ENCODE peak calls at places on chromosomes 11 and 22, in nine cellular contexts. K is HepG2, C is astrocyte, U is cardiac muscle cell, J is brain microvascular endothelial cell, B is heart right ventricle, N is left lung, P is hepatocyte, O is fibroblast of lung. Z is an unnamed sample.

GRCh38 chr11:18703001-18703763 is 4.6 kb downstream of the TMEM86A start:
- DNase-seq in B (no peak), U (no peak), J (no peak), O (no peak), K (no peak), N (no peak), C (no peak), P (no peak), Z (peak)

GRCh38 chr11:19498986-19499669 is 213.5 kb upstream of the NAV2 start:
- DNase-seq in O (peak), J (peak), U (no peak), K (no peak), P (peak), N (no peak), B (no peak), C (peak), Z (no peak)

GRCh38 chr11:121800704-121801516 is 315.1 kb downstream of the BLID start:
- DNase-seq in U (peak), C (peak), O (peak), N (no peak), J (no peak), B (no peak), K (no peak), P (peak), Z (no peak)

GRCh38 chr11:111166655-111167054 is 78.9 kb upstream of the POU2AF2 start:
- DNase-seq in B (no peak), K (no peak), U (no peak), J (no peak), C (peak), O (no peak), N (no peak), P (no peak), Z (no peak)

GRCh38 chr11:2217211-2218081 is 45.8 kb upstream of the TH start:
- DNase-seq in C (no peak), N (no peak), O (no peak), J (no peak), B (no peak), K (no peak), P (no peak), U (no peak), Z (no peak)

GRCh38 chr11:1198766-1199688 is 23.8 kb upstream of the MUC5B start:
- DNase-seq in O (no peak), U (no peak), P (no peak), B (no peak), C (no peak), J (no peak), K (no peak), N (peak), Z (peak)

GRCh38 chr22:32348031-32348611 is 9.5 kb upstream of the RFPL3 start:
- DNase-seq in J (no peak), O (no peak), K (no peak), U (no peak), C (no peak), B (no peak), N (no peak), P (no peak), Z (no peak)

GRCh38 chr11:61814242-61814957 is 2.4 kb downstream of the FADS1 start:
- DNase-seq in K (peak), N (peak), P (peak), O (peak), B (peak), C (peak), J (peak), U (no peak), Z (peak)

GRCh38 chr11:30585067-30585891 is 874 bp downstream of the MPPED2 start:
- DNase-seq in B (peak), P (peak), C (no peak), O (no peak), U (peak), N (no peak), K (no peak), J (no peak), Z (peak)

GRCh38 chr11:78083036-78083435 is 3.4 kb upstream of the NDUFC2 start:
- DNase-seq in C (peak), U (no peak), K (no peak), B (no peak), O (peak), N (no peak), P (no peak), J (no peak), Z (no peak)

GRCh38 chr11:6992026-6992425 is 28.1 kb downstream of the ZNF214 start:
- DNase-seq in U (no peak), J (no peak), K (no peak), O (peak), N (no peak), B (no peak), C (peak), P (peak), Z (no peak)

GRCh38 chr22:43208703-43209522 is 22.0 kb upstream of the TTLL12 start:
- DNase-seq in B (no peak), K (no peak), J (no peak), O (no peak), C (no peak), N (no peak), U (no peak), P (no peak), Z (peak)

GRCh38 chr11:30017467-30017895 is 651 bp upstream of the KCNA4 start:
- DNase-seq in K (no peak), O (no peak), P (peak), N (no peak), C (no peak), B (no peak), U (no peak), J (no peak), Z (no peak)

GRCh38 chr22:39528681-39529486 is 3.7 kb downstream of the RPS19BP1 start:
- DNase-seq in N (peak), K (peak), U (peak), O (peak), J (peak), B (peak), P (peak), C (peak), Z (peak)

GRCh38 chr22:35746248-35746647 is 28.6 kb downstream of the APOL5 start:
- DNase-seq in C (no peak), O (no peak), J (no peak), K (no peak), U (no peak), N (no peak), P (no peak), B (no peak), Z (no peak)

GRCh38 chr11:130243816-130244215 is 70.9 kb downstream of the ZBTB44 start:
- DNase-seq in B (no peak), C (no peak), O (no peak), J (no peak), P (no peak), U (no peak), N (no peak), K (no peak), Z (no peak)

GRCh38 chr22:37496651-37497599 is 10.7 kb upstream of the MFNG start:
- DNase-seq in C (peak), O (peak), J (peak), P (no peak), B (no peak), U (no peak), N (no peak), K (no peak), Z (no peak)

GRCh38 chr11:111944651-111945051 is 7.5 kb downstream of the DIXDC1 start:
- DNase-seq in N (no peak), J (peak), B (no peak), O (peak), C (peak), U (no peak), P (no peak), K (no peak), Z (no peak)

GRCh38 chr22:39839917-39840510 is 53.5 kb downstream of the ENTHD1 start:
- DNase-seq in P (no peak), O (no peak), C (no peak), B (no peak), J (no peak), U (no peak), K (no peak), N (no peak), Z (no peak)

GRCh38 chr22:36302439-36303114 is 49.6 kb downstream of the APOL1 start:
- DNase-seq in J (no peak), N (no peak), C (no peak), P (no peak), B (no peak), O (no peak), K (no peak), U (no peak), Z (no peak)

GRCh38 chr11:1203505-1204271 is 19.2 kb upstream of the MUC5B start:
- DNase-seq in O (no peak), N (no peak), U (no peak), J (no peak), C (no peak), P (no peak), K (no peak), B (no peak), Z (peak)

GRCh38 chr11:61378713-61379313 is 13.6 kb upstream of the TMEM216 start:
- DNase-seq in J (peak), C (peak), B (no peak), U (no peak), O (peak), P (peak), N (no peak), K (peak), Z (no peak)

GRCh38 chr11:78079232-78080083 is at the start of gene NDUFC2:
- DNase-seq in O (peak), P (peak), C (peak), J (peak), K (peak), U (peak), N (peak), B (peak), Z (peak)

GRCh38 chr11:46050065-46050464 is 71.2 kb downstream of the PHF21A start:
- DNase-seq in K (peak), J (peak), P (peak), N (peak), U (peak), C (peak), B (no peak), O (peak), Z (no peak)

GRCh38 chr11:2789331-2789730 is 89.5 kb upstream of the KCNQ1OT1 start:
- DNase-seq in C (no peak), U (no peak), B (peak), P (no peak), J (no peak), K (no peak), O (no peak), N (peak), Z (no peak)

GRCh38 chr11:87215236-87215635 is 177.5 kb downstream of the TMEM135 start:
- DNase-seq in P (no peak), K (no peak), O (no peak), U (no peak), C (peak), N (no peak), J (peak), B (no peak), Z (no peak)

GRCh38 chr11:130178441-130178971 is 18.9 kb downstream of the ST14 start:
- DNase-seq in J (no peak), B (peak), U (no peak), K (no peak), C (no peak), P (no peak), N (no peak), O (no peak), Z (no peak)

GRCh38 chr22:40216041-40216756 is 38.5 kb downstream of the TNRC6B start:
- DNase-seq in N (no peak), O (no peak), J (no peak), C (no peak), P (no peak), U (no peak), B (no peak), K (no peak), Z (no peak)

GRCh38 chr11:113147249-113147648 is 167.1 kb upstream of the TTC12 start:
- DNase-seq in O (no peak), C (no peak), K (no peak), B (no peak), N (no peak), P (no peak), U (peak), J (no peak), Z (no peak)

GRCh38 chr11:63602296-63602695 is 11.9 kb downstream of the PLAAT3 start:
- DNase-seq in K (no peak), N (no peak), B (peak), C (peak), P (no peak), U (no peak), J (peak), O (peak), Z (no peak)

GRCh38 chr11:104256525-104256924 is 92.6 kb upstream of the PDGFD start:
- DNase-seq in O (peak), J (no peak), B (no peak), P (no peak), U (peak), N (no peak), K (no peak), C (no peak), Z (no peak)
- TF ChIP-seq CTCF in O (no peak), J (peak), B (no peak), P (peak), U (peak), N (no peak), K (no peak), C (peak), Z (peak)

DNA sequence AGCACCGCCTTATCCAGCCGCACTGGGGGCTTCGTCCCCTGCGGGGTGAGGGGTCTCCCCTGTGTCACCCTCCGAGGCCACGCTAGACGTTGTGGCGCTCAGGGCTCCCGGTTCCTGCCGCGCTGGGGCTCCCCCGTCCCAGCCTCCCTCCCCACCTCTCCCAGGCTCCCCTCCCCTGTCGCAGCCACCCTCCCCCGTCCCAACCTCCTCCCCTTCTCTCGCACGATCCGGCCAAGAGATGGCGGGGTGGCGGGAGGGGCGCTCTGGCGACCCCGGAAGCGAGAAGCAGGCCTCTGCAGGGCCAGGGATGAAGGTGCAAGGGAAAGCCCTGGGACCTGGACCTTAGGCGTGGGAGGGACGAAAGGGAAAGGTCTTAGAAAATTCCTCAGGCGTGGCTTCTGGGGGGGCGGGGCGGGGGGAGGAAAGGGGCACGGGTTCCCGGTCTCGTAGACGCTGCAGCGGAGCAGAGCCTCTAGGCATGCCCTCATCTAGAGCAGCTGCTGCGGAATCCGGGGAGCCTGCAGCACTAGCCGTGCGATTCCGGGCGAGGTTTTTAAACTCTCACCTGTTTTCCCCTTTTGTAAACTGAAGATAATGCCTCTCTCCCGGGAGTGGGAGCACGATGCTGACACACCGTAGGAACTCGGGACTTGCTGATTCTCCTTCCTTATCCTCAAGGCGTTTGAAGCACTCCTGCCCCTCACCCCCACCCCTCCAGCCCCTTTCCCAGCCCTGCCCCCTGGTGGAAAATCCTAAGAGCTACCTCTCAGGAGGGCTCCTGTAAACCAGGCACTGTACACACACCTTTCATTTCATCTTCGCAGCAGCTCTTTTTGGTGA is 14.4 kb downstream of the KCNJ5 start:
- DNase-seq in O (peak), P (peak), J (no peak), B (no peak), C (no peak), K (no peak), U (peak), N (no peak), Z (no peak)
- TF ChIP-seq CTCF in O (peak), P (peak), J (peak), B (peak), C (peak), K (no peak), U (peak), N (peak), Z (peak)

DNA sequence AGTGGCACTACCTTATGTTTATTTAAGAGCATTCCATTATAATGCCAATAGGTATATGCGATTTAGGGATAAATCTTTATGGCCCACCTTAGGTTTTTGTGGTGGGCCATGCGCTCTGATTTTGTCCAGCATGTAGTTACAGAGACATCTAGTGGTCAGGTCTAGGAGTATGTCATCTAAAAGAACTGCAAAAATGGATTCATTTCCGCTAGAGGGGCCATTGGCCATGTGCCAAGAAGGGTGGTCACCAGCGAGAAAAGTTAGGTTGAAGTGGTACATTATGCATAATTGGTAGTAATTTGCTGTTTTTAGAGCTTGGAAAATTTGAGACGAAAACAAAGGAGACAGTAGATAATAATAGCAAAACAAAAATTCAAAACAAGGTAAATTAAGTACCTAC is 27.7 kb downstream of the LRRC4C start:
- DNase-seq in P (peak), U (peak), B (no peak), C (no peak), K (peak), J (no peak), N (no peak), O (no peak), Z (no peak)
- TF ChIP-seq CTCF in P (peak), U (peak), B (peak), C (peak), K (peak), J (peak), N (peak), O (peak), Z (peak)

GRCh38 chr11:8217926-8218325 is 45.8 kb downstream of the LMO1 start:
- DNase-seq in N (no peak), J (no peak), C (no peak), B (no peak), O (no peak), U (no peak), P (no peak), K (no peak), Z (peak)

GRCh38 chr11:8218409-8218808 is 45.3 kb downstream of the LMO1 start:
- DNase-seq in N (no peak), O (no peak), C (no peak), J (no peak), B (no peak), U (no peak), P (no peak), K (no peak), Z (peak)

GRCh38 chr11:8220261-8221024 is 43.2 kb downstream of the LMO1 start:
- DNase-seq in U (no peak), O (no peak), J (no peak), N (no peak), C (no peak), K (no peak), B (no peak), P (no peak), Z (peak)

GRCh38 chr11:8218840-8219239 is 44.8 kb downstream of the LMO1 start:
- DNase-seq in P (no peak), C (no peak), U (no peak), N (no peak), J (no peak), O (no peak), B (no peak), K (no peak), Z (peak)

GRCh38 chr11:8219257-8220021 is 44.2 kb downstream of the LMO1 start:
- DNase-seq in O (peak), J (peak), B (no peak), K (peak), C (peak), U (peak), N (no peak), P (peak), Z (peak)
- TF ChIP-seq CTCF in O (peak), J (peak), B (peak), K (peak), C (peak), U (peak), N (peak), P (peak), Z (peak)

GRCh38 chr11:68859123-68859522 is 17.4 kb upstream of the CPT1A start:
- DNase-seq in B (no peak), P (no peak), J (no peak), U (no peak), K (no peak), C (no peak), O (no peak), N (no peak), Z (no peak)

GRCh38 chr11:68854273-68854958 is 12.7 kb upstream of the CPT1A start:
- DNase-seq in J (no peak), B (no peak), U (no peak), C (no peak), O (no peak), P (no peak), N (no peak), K (no peak), Z (no peak)

GRCh38 chr11:68852628-68853027 is 10.9 kb upstream of the CPT1A start:
- DNase-seq in P (no peak), N (no peak), U (no peak), B (no peak), K (no peak), O (no peak), C (no peak), J (no peak), Z (no peak)

GRCh38 chr11:68857037-68857586 is 15.4 kb upstream of the CPT1A start:
- DNase-seq in K (no peak), C (no peak), U (no peak), N (no peak), B (no peak), O (no peak), P (no peak), J (no peak), Z (no peak)

DNA sequence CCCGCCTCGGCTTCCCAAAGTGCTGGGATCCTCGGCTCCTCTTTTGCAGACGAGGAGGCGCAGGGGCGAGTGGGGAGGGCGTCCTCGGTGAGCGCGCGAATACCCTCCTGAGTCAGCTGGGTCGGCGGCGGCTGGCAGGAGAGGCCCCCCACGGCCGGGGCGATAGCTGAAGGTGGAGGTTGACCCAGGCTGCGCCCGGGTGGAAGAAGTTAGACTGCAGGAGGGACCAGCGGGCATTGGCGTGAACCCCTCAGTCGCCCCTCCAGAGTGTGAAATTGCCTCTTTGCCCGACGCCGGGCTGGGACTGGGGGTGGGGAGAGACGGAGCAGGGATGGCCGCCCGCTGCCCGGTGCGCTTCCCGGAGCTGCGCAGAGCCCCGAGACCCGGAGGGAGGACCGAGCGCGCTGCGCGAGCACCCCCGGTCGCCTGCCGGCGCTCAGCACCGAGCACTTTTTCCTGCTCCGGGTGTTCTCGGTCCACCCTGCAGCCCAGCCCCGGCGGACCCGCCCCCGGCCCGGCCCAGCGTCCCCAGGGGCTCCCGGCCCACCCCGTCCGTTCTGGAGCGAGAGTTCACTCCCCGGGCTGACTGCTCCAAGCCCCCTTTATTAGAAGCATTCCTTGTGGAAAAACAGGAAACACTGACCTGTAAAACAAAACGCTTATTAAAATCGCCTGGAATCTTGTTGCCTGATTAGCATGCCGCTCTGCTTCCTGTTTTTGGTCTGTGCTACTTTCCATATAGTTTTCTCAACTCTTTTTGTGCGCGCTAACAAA is 13.7 kb upstream of the CPT1A start:
- DNase-seq in C (peak), P (peak), U (no peak), B (peak), J (no peak), N (peak), K (no peak), O (peak), Z (no peak)
- TF ChIP-seq CTCF in C (no peak), P (peak), U (peak), B (no peak), J (no peak), N (no peak), K (no peak), O (peak), Z (peak)

DNA sequence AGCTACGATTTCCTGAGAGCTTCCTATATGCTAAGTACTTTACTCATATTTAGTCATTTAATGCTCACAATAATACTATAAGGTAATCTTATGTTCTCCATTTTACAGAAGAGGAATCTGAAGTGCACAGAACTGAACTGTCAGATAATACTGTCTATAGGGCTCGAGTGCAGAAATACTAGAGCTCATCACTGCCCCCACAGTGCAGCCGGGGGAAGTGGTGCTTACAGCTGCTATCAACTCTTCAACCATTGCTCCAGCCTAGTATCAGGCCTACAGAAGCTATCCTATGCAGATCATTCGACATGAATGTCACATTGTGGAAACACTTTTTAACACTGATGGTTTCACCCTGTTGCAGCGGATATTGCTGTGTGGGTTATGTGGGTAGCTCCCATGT is 929.9 kb downstream of the NTM start:
- DNase-seq in O (no peak), C (no peak), U (peak), N (no peak), J (peak), P (peak), K (no peak), B (no peak), Z (no peak)
- TF ChIP-seq CTCF in O (peak), C (peak), U (peak), N (no peak), J (peak), P (peak), K (peak), B (no peak), Z (peak)

Z was measured in chondrocyte.